ENCODE peak calls at places on chromosomes 6 and 20, in nine cellular contexts. One of them, this sample, is unnamed.

GRCh38 chr6:18997375-18997826 is 610.3 kb downstream of the RNF144B start:
- DNase-seq in GM12865: peak
- DNase-seq in CD4-positive, alpha-beta T cell: no peak
- DNase-seq in anterior cingulate cortex: no peak
- DNase-seq in activated CD4-positive, alpha-beta T cell treated with anti-CD3 and anti-CD28 coated beads for 48 hours: no peak
- DNase-seq in Calu3: no peak
- DNase-seq in fibroblast of the conjunctiva: peak
- DNase-seq in endothelial cell: no peak
- DNase-seq in progenitor cell of endocrine pancreas: no peak
- DNase-seq in this sample: no peak

GRCh38 chr20:4919047-4919704 is 82.1 kb downstream of the SLC23A2 start:
- DNase-seq in GM12865: no peak
- DNase-seq in CD4-positive, alpha-beta T cell: no peak
- DNase-seq in anterior cingulate cortex: no peak
- DNase-seq in activated CD4-positive, alpha-beta T cell treated with anti-CD3 and anti-CD28 coated beads for 48 hours: no peak
- DNase-seq in Calu3: no peak
- DNase-seq in fibroblast of the conjunctiva: no peak
- DNase-seq in endothelial cell: no peak
- DNase-seq in progenitor cell of endocrine pancreas: no peak
- DNase-seq in this sample: no peak

GRCh38 chr6:111818539-111819226 is 54.6 kb downstream of the FYN start:
- DNase-seq in GM12865: no peak
- DNase-seq in CD4-positive, alpha-beta T cell: no peak
- DNase-seq in anterior cingulate cortex: no peak
- DNase-seq in activated CD4-positive, alpha-beta T cell treated with anti-CD3 and anti-CD28 coated beads for 48 hours: no peak
- DNase-seq in Calu3: no peak
- DNase-seq in fibroblast of the conjunctiva: no peak
- DNase-seq in endothelial cell: no peak
- DNase-seq in progenitor cell of endocrine pancreas: no peak
- DNase-seq in this sample: no peak

GRCh38 chr6:16712931-16713484 is 48.3 kb downstream of the ATXN1 start:
- DNase-seq in GM12865: peak
- DNase-seq in CD4-positive, alpha-beta T cell: no peak
- DNase-seq in anterior cingulate cortex: no peak
- DNase-seq in activated CD4-positive, alpha-beta T cell treated with anti-CD3 and anti-CD28 coated beads for 48 hours: peak
- DNase-seq in Calu3: peak
- DNase-seq in fibroblast of the conjunctiva: peak
- DNase-seq in endothelial cell: no peak
- DNase-seq in progenitor cell of endocrine pancreas: no peak
- DNase-seq in this sample: no peak

GRCh38 chr20:40686434-40686882 is 2.6 kb downstream of the MAFB start:
- DNase-seq in GM12865: no peak
- DNase-seq in CD4-positive, alpha-beta T cell: no peak
- DNase-seq in anterior cingulate cortex: no peak
- DNase-seq in activated CD4-positive, alpha-beta T cell treated with anti-CD3 and anti-CD28 coated beads for 48 hours: no peak
- DNase-seq in Calu3: no peak
- DNase-seq in fibroblast of the conjunctiva: no peak
- DNase-seq in endothelial cell: no peak
- DNase-seq in progenitor cell of endocrine pancreas: no peak
- DNase-seq in this sample: no peak

GRCh38 chr6:70314240-70314639 is 11.4 kb upstream of the COL9A1 start:
- DNase-seq in GM12865: no peak
- DNase-seq in CD4-positive, alpha-beta T cell: no peak
- DNase-seq in anterior cingulate cortex: no peak
- DNase-seq in activated CD4-positive, alpha-beta T cell treated with anti-CD3 and anti-CD28 coated beads for 48 hours: no peak
- DNase-seq in Calu3: no peak
- DNase-seq in fibroblast of the conjunctiva: no peak
- DNase-seq in endothelial cell: no peak
- DNase-seq in progenitor cell of endocrine pancreas: no peak
- DNase-seq in this sample: no peak

GRCh38 chr6:83215131-83216047 is 22.2 kb downstream of the RWDD2A start:
- DNase-seq in GM12865: peak
- DNase-seq in CD4-positive, alpha-beta T cell: no peak
- DNase-seq in anterior cingulate cortex: no peak
- DNase-seq in activated CD4-positive, alpha-beta T cell treated with anti-CD3 and anti-CD28 coated beads for 48 hours: peak
- DNase-seq in Calu3: peak
- DNase-seq in fibroblast of the conjunctiva: peak
- DNase-seq in endothelial cell: peak
- DNase-seq in progenitor cell of endocrine pancreas: peak
- DNase-seq in this sample: peak

GRCh38 chr6:53894086-53894485 is 99.3 kb downstream of the LRRC1 start:
- DNase-seq in GM12865: peak
- DNase-seq in CD4-positive, alpha-beta T cell: no peak
- DNase-seq in anterior cingulate cortex: no peak
- DNase-seq in activated CD4-positive, alpha-beta T cell treated with anti-CD3 and anti-CD28 coated beads for 48 hours: peak
- DNase-seq in Calu3: peak
- DNase-seq in fibroblast of the conjunctiva: no peak
- DNase-seq in endothelial cell: no peak
- DNase-seq in progenitor cell of endocrine pancreas: no peak
- DNase-seq in this sample: no peak

GRCh38 chr20:884983-885952 is 30.9 kb downstream of the ANGPT4 start:
- DNase-seq in GM12865: peak
- DNase-seq in CD4-positive, alpha-beta T cell: no peak
- DNase-seq in anterior cingulate cortex: no peak
- DNase-seq in activated CD4-positive, alpha-beta T cell treated with anti-CD3 and anti-CD28 coated beads for 48 hours: peak
- DNase-seq in Calu3: no peak
- DNase-seq in fibroblast of the conjunctiva: no peak
- DNase-seq in endothelial cell: peak
- DNase-seq in progenitor cell of endocrine pancreas: peak
- DNase-seq in this sample: no peak

GRCh38 chr6:43741829-43742228 is 28.2 kb upstream of the VEGFA start:
- DNase-seq in GM12865: no peak
- DNase-seq in CD4-positive, alpha-beta T cell: no peak
- DNase-seq in anterior cingulate cortex: no peak
- DNase-seq in activated CD4-positive, alpha-beta T cell treated with anti-CD3 and anti-CD28 coated beads for 48 hours: no peak
- DNase-seq in Calu3: no peak
- DNase-seq in fibroblast of the conjunctiva: no peak
- DNase-seq in endothelial cell: no peak
- DNase-seq in progenitor cell of endocrine pancreas: no peak
- DNase-seq in this sample: no peak

GRCh38 chr6:131602913-131603312 is 25.1 kb downstream of the MED23 start:
- DNase-seq in GM12865: no peak
- DNase-seq in CD4-positive, alpha-beta T cell: no peak
- DNase-seq in anterior cingulate cortex: no peak
- DNase-seq in activated CD4-positive, alpha-beta T cell treated with anti-CD3 and anti-CD28 coated beads for 48 hours: no peak
- DNase-seq in Calu3: no peak
- DNase-seq in fibroblast of the conjunctiva: peak
- DNase-seq in endothelial cell: no peak
- DNase-seq in progenitor cell of endocrine pancreas: no peak
- DNase-seq in this sample: no peak

GRCh38 chr6:163513570-163514166 is 99.2 kb downstream of the QKI start:
- DNase-seq in GM12865: no peak
- DNase-seq in CD4-positive, alpha-beta T cell: no peak
- DNase-seq in anterior cingulate cortex: no peak
- DNase-seq in activated CD4-positive, alpha-beta T cell treated with anti-CD3 and anti-CD28 coated beads for 48 hours: no peak
- DNase-seq in Calu3: no peak
- DNase-seq in fibroblast of the conjunctiva: no peak
- DNase-seq in endothelial cell: no peak
- DNase-seq in progenitor cell of endocrine pancreas: no peak
- DNase-seq in this sample: no peak

GRCh38 chr20:23668477-23668951 is 20.3 kb downstream of the CST4 start:
- DNase-seq in GM12865: peak
- DNase-seq in CD4-positive, alpha-beta T cell: no peak
- DNase-seq in anterior cingulate cortex: no peak
- DNase-seq in activated CD4-positive, alpha-beta T cell treated with anti-CD3 and anti-CD28 coated beads for 48 hours: peak
- DNase-seq in Calu3: peak
- DNase-seq in fibroblast of the conjunctiva: peak
- DNase-seq in endothelial cell: peak
- DNase-seq in progenitor cell of endocrine pancreas: peak
- DNase-seq in this sample: peak

GRCh38 chr20:47117325-47117724 is 222.7 kb downstream of the EYA2 start:
- DNase-seq in GM12865: no peak
- DNase-seq in CD4-positive, alpha-beta T cell: no peak
- DNase-seq in anterior cingulate cortex: no peak
- DNase-seq in activated CD4-positive, alpha-beta T cell treated with anti-CD3 and anti-CD28 coated beads for 48 hours: no peak
- DNase-seq in Calu3: no peak
- DNase-seq in fibroblast of the conjunctiva: no peak
- DNase-seq in endothelial cell: no peak
- DNase-seq in progenitor cell of endocrine pancreas: no peak
- DNase-seq in this sample: no peak

GRCh38 chr6:32941412-32941784 is 570 bp upstream of the HLA-DMB start:
- DNase-seq in GM12865: peak
- DNase-seq in CD4-positive, alpha-beta T cell: peak
- DNase-seq in anterior cingulate cortex: no peak
- DNase-seq in activated CD4-positive, alpha-beta T cell treated with anti-CD3 and anti-CD28 coated beads for 48 hours: peak
- DNase-seq in Calu3: no peak
- DNase-seq in fibroblast of the conjunctiva: no peak
- DNase-seq in endothelial cell: no peak
- DNase-seq in progenitor cell of endocrine pancreas: no peak
- DNase-seq in this sample: no peak

GRCh38 chr6:145898376-145898775 is 65.8 kb downstream of the SHPRH start:
- DNase-seq in GM12865: no peak
- DNase-seq in CD4-positive, alpha-beta T cell: no peak
- DNase-seq in anterior cingulate cortex: no peak
- DNase-seq in activated CD4-positive, alpha-beta T cell treated with anti-CD3 and anti-CD28 coated beads for 48 hours: peak
- DNase-seq in Calu3: peak
- DNase-seq in fibroblast of the conjunctiva: no peak
- DNase-seq in endothelial cell: no peak
- DNase-seq in progenitor cell of endocrine pancreas: no peak
- DNase-seq in this sample: no peak

GRCh38 chr6:33840064-33840926 is 36.5 kb upstream of the MLN start:
- DNase-seq in GM12865: peak
- DNase-seq in CD4-positive, alpha-beta T cell: no peak
- DNase-seq in anterior cingulate cortex: no peak
- DNase-seq in activated CD4-positive, alpha-beta T cell treated with anti-CD3 and anti-CD28 coated beads for 48 hours: peak
- DNase-seq in Calu3: peak
- DNase-seq in fibroblast of the conjunctiva: peak
- DNase-seq in endothelial cell: no peak
- DNase-seq in progenitor cell of endocrine pancreas: no peak
- DNase-seq in this sample: peak

GRCh38 chr6:138663892-138664291 is 109.7 kb upstream of the CCDC28A start:
- DNase-seq in GM12865: no peak
- DNase-seq in CD4-positive, alpha-beta T cell: no peak
- DNase-seq in anterior cingulate cortex: no peak
- DNase-seq in activated CD4-positive, alpha-beta T cell treated with anti-CD3 and anti-CD28 coated beads for 48 hours: no peak
- DNase-seq in Calu3: no peak
- DNase-seq in fibroblast of the conjunctiva: no peak
- DNase-seq in endothelial cell: no peak
- DNase-seq in progenitor cell of endocrine pancreas: no peak
- DNase-seq in this sample: no peak

GRCh38 chr20:1803216-1804128 is 91.7 kb upstream of the SIRPA start:
- DNase-seq in GM12865: peak
- DNase-seq in CD4-positive, alpha-beta T cell: no peak
- DNase-seq in anterior cingulate cortex: no peak
- DNase-seq in activated CD4-positive, alpha-beta T cell treated with anti-CD3 and anti-CD28 coated beads for 48 hours: peak
- DNase-seq in Calu3: no peak
- DNase-seq in fibroblast of the conjunctiva: no peak
- DNase-seq in endothelial cell: peak
- DNase-seq in progenitor cell of endocrine pancreas: peak
- DNase-seq in this sample: peak

GRCh38 chr6:74631558-74631957 is 574.3 kb downstream of the COL12A1 start:
- DNase-seq in GM12865: no peak
- DNase-seq in CD4-positive, alpha-beta T cell: no peak
- DNase-seq in anterior cingulate cortex: no peak
- DNase-seq in activated CD4-positive, alpha-beta T cell treated with anti-CD3 and anti-CD28 coated beads for 48 hours: no peak
- DNase-seq in Calu3: no peak
- DNase-seq in fibroblast of the conjunctiva: no peak
- DNase-seq in endothelial cell: no peak
- DNase-seq in progenitor cell of endocrine pancreas: no peak
- DNase-seq in this sample: no peak

GRCh38 chr20:32453467-32454163 is 95.5 kb downstream of the ASXL1 start:
- DNase-seq in GM12865: no peak
- DNase-seq in CD4-positive, alpha-beta T cell: no peak
- DNase-seq in anterior cingulate cortex: no peak
- DNase-seq in activated CD4-positive, alpha-beta T cell treated with anti-CD3 and anti-CD28 coated beads for 48 hours: no peak
- DNase-seq in Calu3: no peak
- DNase-seq in fibroblast of the conjunctiva: no peak
- DNase-seq in endothelial cell: no peak
- DNase-seq in progenitor cell of endocrine pancreas: no peak
- DNase-seq in this sample: no peak

GRCh38 chr20:20267685-20268429 is 100.0 kb upstream of the INSM1 start:
- DNase-seq in GM12865: no peak
- DNase-seq in CD4-positive, alpha-beta T cell: no peak
- DNase-seq in anterior cingulate cortex: no peak
- DNase-seq in activated CD4-positive, alpha-beta T cell treated with anti-CD3 and anti-CD28 coated beads for 48 hours: no peak
- DNase-seq in Calu3: no peak
- DNase-seq in fibroblast of the conjunctiva: no peak
- DNase-seq in endothelial cell: no peak
- DNase-seq in progenitor cell of endocrine pancreas: no peak
- DNase-seq in this sample: no peak

GRCh38 chr20:22861231-22861980 is 173.7 kb upstream of the SSTR4 start:
- DNase-seq in GM12865: no peak
- DNase-seq in CD4-positive, alpha-beta T cell: no peak
- DNase-seq in anterior cingulate cortex: no peak
- DNase-seq in activated CD4-positive, alpha-beta T cell treated with anti-CD3 and anti-CD28 coated beads for 48 hours: no peak
- DNase-seq in Calu3: no peak
- DNase-seq in fibroblast of the conjunctiva: no peak
- DNase-seq in endothelial cell: no peak
- DNase-seq in progenitor cell of endocrine pancreas: no peak
- DNase-seq in this sample: no peak

GRCh38 chr6:148508401-148509151 is 165.9 kb downstream of the SASH1 start:
- DNase-seq in GM12865: no peak
- DNase-seq in CD4-positive, alpha-beta T cell: no peak
- DNase-seq in anterior cingulate cortex: no peak
- DNase-seq in activated CD4-positive, alpha-beta T cell treated with anti-CD3 and anti-CD28 coated beads for 48 hours: no peak
- DNase-seq in Calu3: no peak
- DNase-seq in fibroblast of the conjunctiva: peak
- DNase-seq in endothelial cell: no peak
- DNase-seq in progenitor cell of endocrine pancreas: no peak
- DNase-seq in this sample: no peak

GRCh38 chr20:9884666-9885065 is 45.8 kb upstream of the PAK5 start:
- DNase-seq in GM12865: no peak
- DNase-seq in CD4-positive, alpha-beta T cell: no peak
- DNase-seq in anterior cingulate cortex: no peak
- DNase-seq in activated CD4-positive, alpha-beta T cell treated with anti-CD3 and anti-CD28 coated beads for 48 hours: no peak
- DNase-seq in Calu3: no peak
- DNase-seq in fibroblast of the conjunctiva: no peak
- DNase-seq in endothelial cell: no peak
- DNase-seq in progenitor cell of endocrine pancreas: no peak
- DNase-seq in this sample: no peak

GRCh38 chr6:29791786-29792122 is 35.9 kb upstream of the HLA-G start:
- DNase-seq in GM12865: no peak
- DNase-seq in CD4-positive, alpha-beta T cell: no peak
- DNase-seq in anterior cingulate cortex: no peak
- DNase-seq in activated CD4-positive, alpha-beta T cell treated with anti-CD3 and anti-CD28 coated beads for 48 hours: no peak
- DNase-seq in Calu3: no peak
- DNase-seq in fibroblast of the conjunctiva: no peak
- DNase-seq in endothelial cell: no peak
- DNase-seq in progenitor cell of endocrine pancreas: no peak
- DNase-seq in this sample: peak

GRCh38 chr6:137489410-137490371 is 4.5 kb downstream of the OLIG3 start:
- DNase-seq in GM12865: no peak
- DNase-seq in CD4-positive, alpha-beta T cell: no peak
- DNase-seq in anterior cingulate cortex: no peak
- DNase-seq in activated CD4-positive, alpha-beta T cell treated with anti-CD3 and anti-CD28 coated beads for 48 hours: peak
- DNase-seq in Calu3: no peak
- DNase-seq in fibroblast of the conjunctiva: no peak
- DNase-seq in endothelial cell: peak
- DNase-seq in progenitor cell of endocrine pancreas: peak
- DNase-seq in this sample: no peak

GRCh38 chr6:42104807-42105713 is 37.4 kb downstream of the C6orf132 start:
- DNase-seq in GM12865: no peak
- DNase-seq in CD4-positive, alpha-beta T cell: peak
- DNase-seq in anterior cingulate cortex: no peak
- DNase-seq in activated CD4-positive, alpha-beta T cell treated with anti-CD3 and anti-CD28 coated beads for 48 hours: no peak
- DNase-seq in Calu3: no peak
- DNase-seq in fibroblast of the conjunctiva: no peak
- DNase-seq in endothelial cell: peak
- DNase-seq in progenitor cell of endocrine pancreas: no peak
- DNase-seq in this sample: no peak

GRCh38 chr20:43751167-43752050 is 24.6 kb upstream of the GTSF1L start:
- DNase-seq in GM12865: peak
- DNase-seq in CD4-positive, alpha-beta T cell: no peak
- DNase-seq in anterior cingulate cortex: no peak
- DNase-seq in activated CD4-positive, alpha-beta T cell treated with anti-CD3 and anti-CD28 coated beads for 48 hours: peak
- DNase-seq in Calu3: no peak
- DNase-seq in fibroblast of the conjunctiva: peak
- DNase-seq in endothelial cell: no peak
- DNase-seq in progenitor cell of endocrine pancreas: no peak
- DNase-seq in this sample: no peak

GRCh38 chr6:29887330-29887818 is 55.0 kb upstream of the HLA-A start:
- DNase-seq in GM12865: peak
- DNase-seq in CD4-positive, alpha-beta T cell: peak
- DNase-seq in anterior cingulate cortex: no peak
- DNase-seq in activated CD4-positive, alpha-beta T cell treated with anti-CD3 and anti-CD28 coated beads for 48 hours: peak
- DNase-seq in Calu3: peak
- DNase-seq in fibroblast of the conjunctiva: no peak
- DNase-seq in endothelial cell: no peak
- DNase-seq in progenitor cell of endocrine pancreas: no peak
- DNase-seq in this sample: peak